ENCODE peak calls at places on chromosomes 6 and 20, in six cellular contexts. V, Q, W, A, J and D are unnamed samples.

GRCh38 chr6:1593958-1594314 is 15.8 kb upstream of the FOXC1 start:
- DNase-seq in W (no peak), Q (no peak), V (no peak), J (no peak), A (no peak), D (no peak)

GRCh38 chr6:125906158-125906998 is 50.2 kb upstream of the HINT3 start:
- DNase-seq in A (peak), Q (no peak), J (peak), W (peak), V (peak), D (peak)

GRCh38 chr6:36929607-36930006 is 24.9 kb upstream of the PI16 start:
- DNase-seq in J (peak), A (no peak), Q (no peak), W (peak), V (no peak), D (no peak)

GRCh38 chr6:56655996-56656395 is 13.3 kb upstream of the DST start:
- DNase-seq in A (no peak), J (no peak), Q (no peak), V (no peak), W (no peak), D (no peak)

GRCh38 chr6:104949206-104949605 is 7.7 kb upstream of the LIN28B start:
- DNase-seq in V (no peak), A (no peak), J (no peak), Q (no peak), W (no peak), D (no peak)

GRCh38 chr6:169986171-169986847 is 234.9 kb downstream of the ERMARD start:
- DNase-seq in V (no peak), J (no peak), Q (no peak), W (no peak), A (no peak), D (no peak)

GRCh38 chr6:136958168-136958567 is 36.1 kb downstream of the SLC35D3 start:
- DNase-seq in W (no peak), V (no peak), Q (no peak), J (no peak), A (no peak), D (no peak)

GRCh38 chr6:38067263-38067980 is 247.9 kb downstream of the ZFAND3 start:
- DNase-seq in W (no peak), Q (no peak), V (no peak), J (no peak), A (no peak), D (no peak)

GRCh38 chr6:30877419-30878262 is 6.7 kb upstream of the DDR1 start:
- DNase-seq in J (peak), V (peak), W (peak), Q (peak), A (peak), D (peak)

GRCh38 chr6:135182993-135183531 is 2.0 kb downstream of the MYB start:
- DNase-seq in V (peak), W (no peak), J (no peak), A (no peak), Q (peak), D (no peak)

GRCh38 chr20:62064788-62065668 is 653 bp downstream of the TAF4 start:
- DNase-seq in A (no peak), J (peak), V (no peak), Q (peak), W (no peak), D (no peak)

GRCh38 chr6:169536446-169537170 is 165.2 kb downstream of the WDR27 start:
- DNase-seq in V (no peak), J (no peak), Q (no peak), A (no peak), W (peak), D (peak)

GRCh38 chr6:141484726-141485125 is 648.0 kb upstream of the GJE1 start:
- DNase-seq in Q (no peak), V (no peak), J (peak), A (no peak), W (no peak), D (peak)

GRCh38 chr20:56926501-56926900 is 297.4 kb downstream of the TFAP2C start:
- DNase-seq in W (no peak), V (no peak), A (no peak), J (no peak), Q (no peak), D (no peak)

GRCh38 chr20:35443003-35443402 is 5.0 kb upstream of the GDF5 start:
- DNase-seq in J (no peak), W (peak), V (no peak), A (no peak), Q (no peak), D (peak)